ENCODE peak calls at places on chromosomes 6 and 20, in seven cellular contexts. B is AG04450, G is lower leg skin, Z is B cell, M is MCF 10A, L is WERI-Rb-1, W is HFFc6. Y is an unnamed sample.

GRCh38 chr6:11367638-11368199 is 135.3 kb upstream of the NEDD9 start:
- DNase-seq in B (no peak), G (no peak), Z (no peak), M (no peak), L (no peak), W (no peak), Y (no peak)

GRCh38 chr6:149168968-149169367 is 148.5 kb upstream of the TAB2 start:
- DNase-seq in B (no peak), G (no peak), Z (no peak), M (no peak), L (peak), W (no peak), Y (no peak)

GRCh38 chr20:18287546-18287914 is 797 bp upstream of the ZNF133 start:
- DNase-seq in B (no peak), G (no peak), Z (no peak), M (no peak), L (peak), W (no peak), Y (no peak)

GRCh38 chr6:17867880-17868279 is 119.6 kb downstream of the KIF13A start:
- DNase-seq in B (no peak), G (no peak), Z (no peak), M (peak), L (peak), W (peak), Y (peak)

GRCh38 chr6:48075181-48075580 is 35.8 kb downstream of the PTCHD4 start:
- DNase-seq in B (no peak), G (no peak), Z (no peak), M (no peak), L (no peak), W (no peak), Y (no peak)

GRCh38 chr6:25369450-25370086 is 90.4 kb downstream of the CARMIL1 start:
- DNase-seq in B (no peak), G (no peak), Z (no peak), M (peak), L (peak), W (no peak), Y (peak)

GRCh38 chr6:2688416-2689064 is 62.2 kb downstream of the MYLK4 start:
- DNase-seq in B (peak), G (no peak), Z (no peak), M (peak), L (no peak), W (peak), Y (peak)

GRCh38 chr20:24986436-24987015 is 6.0 kb downstream of the APMAP start:
- DNase-seq in B (no peak), G (peak), Z (no peak), M (no peak), L (no peak), W (no peak), Y (no peak)

GRCh38 chr20:47256665-47257236 is 99.7 kb downstream of the ZMYND8 start:
- DNase-seq in B (peak), G (no peak), Z (no peak), M (no peak), L (no peak), W (peak), Y (no peak)

GRCh38 chr6:112061605-112062004 is 7.7 kb downstream of the CCN6 start:
- DNase-seq in B (no peak), G (no peak), Z (no peak), M (no peak), L (no peak), W (peak), Y (no peak)

GRCh38 chr20:10807013-10807412 is 133.2 kb upstream of the JAG1 start:
- DNase-seq in B (no peak), G (no peak), Z (no peak), M (no peak), L (no peak), W (no peak), Y (no peak)

GRCh38 chr6:157088841-157089240 is 234.5 kb downstream of the TMEM242 start:
- DNase-seq in B (no peak), G (no peak), Z (no peak), M (no peak), L (no peak), W (no peak), Y (no peak)

GRCh38 chr6:155436981-155437749 is 18.5 kb downstream of the NOX3 start:
- DNase-seq in B (no peak), G (no peak), Z (no peak), M (peak), L (no peak), W (peak), Y (peak)

GRCh38 chr20:10556519-10557083 is 117.2 kb downstream of the JAG1 start:
- DNase-seq in B (no peak), G (no peak), Z (no peak), M (no peak), L (no peak), W (no peak), Y (no peak)

GRCh38 chr20:53387983-53388675 is 205.5 kb downstream of the ZNF217 start:
- DNase-seq in B (no peak), G (no peak), Z (no peak), M (no peak), L (no peak), W (no peak), Y (no peak)

GRCh38 chr20:40960521-40960956 is 68.1 kb upstream of the TOP1 start:
- DNase-seq in B (no peak), G (peak), Z (no peak), M (no peak), L (no peak), W (no peak), Y (no peak)

GRCh38 chr6:25660512-25660911 is 8.5 kb downstream of the SCGN start:
- DNase-seq in B (no peak), G (no peak), Z (no peak), M (peak), L (peak), W (peak), Y (no peak)

GRCh38 chr20:63234693-63235398 is 859 bp upstream of the BIRC7 start:
- DNase-seq in B (no peak), G (no peak), Z (no peak), M (peak), L (peak), W (no peak), Y (no peak)

GRCh38 chr6:5998741-5999687 is 7.7 kb downstream of the NRN1 start:
- DNase-seq in B (no peak), G (peak), Z (no peak), M (no peak), L (peak), W (no peak), Y (no peak)

GRCh38 chr6:109019911-109020310 is 74.7 kb downstream of the SESN1 start:
- DNase-seq in B (no peak), G (no peak), Z (no peak), M (no peak), L (no peak), W (no peak), Y (no peak)

GRCh38 chr6:14674458-14674857 is 556.9 kb downstream of the CD83 start:
- DNase-seq in B (no peak), G (no peak), Z (no peak), M (no peak), L (no peak), W (no peak), Y (no peak)

GRCh38 chr6:116376149-116376548 is 5.4 kb downstream of the DSE start:
- DNase-seq in B (no peak), G (no peak), Z (no peak), M (peak), L (no peak), W (no peak), Y (no peak)

GRCh38 chr6:77403424-77403823 is 59.9 kb downstream of the HTR1B start:
- DNase-seq in B (no peak), G (no peak), Z (no peak), M (peak), L (no peak), W (peak), Y (peak)

GRCh38 chr20:19921349-19921793 is 95.8 kb upstream of the NAA20 start:
- DNase-seq in B (no peak), G (no peak), Z (no peak), M (no peak), L (no peak), W (no peak), Y (no peak)

GRCh38 chr20:3777726-3778629 is 3.3 kb downstream of the SPEF1 start:
- DNase-seq in B (no peak), G (peak), Z (peak), M (no peak), L (peak), W (peak), Y (no peak)

GRCh38 chr6:128235556-128235955 is 284.8 kb downstream of the PTPRK start:
- DNase-seq in B (no peak), G (no peak), Z (no peak), M (peak), L (no peak), W (no peak), Y (no peak)

GRCh38 chr20:58566981-58567380 is 51.8 kb upstream of the APCDD1L start:
- DNase-seq in B (no peak), G (no peak), Z (no peak), M (no peak), L (no peak), W (no peak), Y (no peak)

GRCh38 chr20:14566505-14566904 is 229.1 kb upstream of the FLRT3 start:
- DNase-seq in B (no peak), G (no peak), Z (no peak), M (no peak), L (no peak), W (no peak), Y (no peak)

GRCh38 chr20:14562976-14563375 is 225.6 kb upstream of the FLRT3 start:
- DNase-seq in B (no peak), G (no peak), Z (no peak), M (no peak), L (no peak), W (no peak), Y (no peak)

GRCh38 chr20:14556206-14556605 is 218.8 kb upstream of the FLRT3 start:
- DNase-seq in B (no peak), G (no peak), Z (no peak), M (no peak), L (no peak), W (no peak), Y (no peak)

GRCh38 chr20:14561733-14562132 is 224.3 kb upstream of the FLRT3 start:
- DNase-seq in B (peak), G (no peak), Z (no peak), M (no peak), L (no peak), W (no peak), Y (no peak)
- TF ChIP-seq CTCF in B (peak), G (no peak), Z (no peak), M (no peak), L (no peak), W (no peak), Y (no peak)

DNA sequence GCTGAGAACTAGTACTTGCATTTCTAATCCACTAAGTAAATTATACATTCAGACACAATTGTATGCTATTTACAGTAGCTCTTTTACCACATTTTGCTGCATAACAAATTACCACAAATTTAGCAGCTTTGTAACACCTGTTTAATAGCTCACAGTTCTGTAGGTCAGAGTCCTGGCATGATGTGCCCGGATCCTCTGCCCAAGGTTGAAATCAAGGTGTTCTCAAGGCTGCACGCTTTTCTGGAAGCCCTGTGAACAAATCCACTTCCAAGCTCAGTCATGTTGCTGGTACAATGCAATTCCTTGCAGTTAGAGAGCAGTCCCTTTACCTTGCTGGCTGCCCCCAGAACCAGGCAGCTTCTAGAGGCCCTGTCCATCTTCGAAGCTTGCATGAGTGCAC is 716.0 kb downstream of the HACE1 start:
- DNase-seq in B (no peak), G (no peak), Z (no peak), M (no peak), L (no peak), W (no peak), Y (no peak)
- TF ChIP-seq CTCF in B (no peak), G (no peak), Z (no peak), M (no peak), L (no peak), W (no peak), Y (no peak)

DNA sequence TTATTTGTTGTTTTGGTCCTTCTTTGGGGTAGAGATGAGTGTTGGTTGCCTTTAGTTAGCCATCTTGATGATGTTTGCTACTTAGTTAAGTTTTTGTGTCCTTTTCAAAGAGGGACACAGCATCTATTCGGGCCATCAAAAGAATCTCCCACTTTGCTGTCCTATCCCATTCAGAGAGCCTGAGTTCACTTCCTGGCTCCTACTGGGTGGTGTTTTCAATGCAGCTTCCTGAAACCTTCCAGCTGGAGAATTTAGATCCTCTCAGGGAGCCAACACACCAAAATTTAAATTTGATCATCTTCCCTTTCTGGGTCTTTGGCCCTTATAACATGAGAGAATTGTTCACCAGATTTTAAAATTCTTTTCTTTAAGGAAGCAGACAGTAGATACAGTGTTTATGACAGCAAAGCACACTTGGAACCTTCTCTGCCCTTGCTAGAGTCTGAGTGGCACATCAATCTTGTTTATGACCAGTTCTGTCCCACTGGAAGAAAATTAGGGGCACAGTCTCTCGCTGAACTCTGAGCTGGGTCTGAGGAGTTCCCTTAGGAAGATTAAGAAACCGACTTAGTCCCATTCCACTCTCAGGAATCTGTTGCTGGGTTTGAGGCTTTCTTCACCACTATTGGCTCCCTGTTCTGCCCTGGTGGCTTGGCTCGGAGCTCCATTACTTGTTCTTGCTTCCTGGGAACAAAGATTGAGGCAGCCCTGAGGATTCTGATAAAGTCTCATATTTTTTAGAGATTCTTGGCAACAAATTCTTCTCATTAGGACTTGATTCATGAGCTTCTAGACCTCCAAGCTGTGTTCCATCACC is 115.5 kb downstream of the CCDC170 start:
- DNase-seq in B (no peak), G (no peak), Z (no peak), M (no peak), L (no peak), W (no peak), Y (no peak)
- TF ChIP-seq CTCF in B (no peak), G (no peak), Z (no peak), M (no peak), L (no peak), W (no peak), Y (no peak)

GRCh38 chr6:37538107-37538506 is 38.4 kb upstream of the CCDC167 start:
- DNase-seq in B (no peak), G (no peak), Z (no peak), M (peak), L (peak), W (no peak), Y (no peak)
- TF ChIP-seq CTCF in B (peak), G (no peak), Z (no peak), M (peak), L (peak), W (peak), Y (peak)

DNA sequence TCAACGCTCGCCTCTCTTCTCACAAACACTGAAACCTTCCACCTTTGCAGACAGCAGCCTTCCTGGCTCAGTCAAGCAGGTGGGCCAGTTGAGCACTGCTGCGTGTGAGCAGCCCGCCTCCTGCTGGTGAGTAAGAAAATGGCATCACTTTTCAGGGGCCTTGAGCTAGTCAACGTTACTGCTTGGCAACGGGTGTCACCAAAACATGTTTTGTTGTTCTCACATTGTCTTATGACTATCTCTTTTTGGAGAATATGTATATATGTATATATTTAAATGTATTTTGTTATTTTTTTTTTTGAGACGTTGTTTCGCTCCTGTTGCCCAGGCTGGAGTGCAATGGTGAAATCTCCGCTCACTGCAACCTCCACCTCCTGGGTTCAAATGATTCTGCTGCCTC is 97.0 kb upstream of the AGPAT4 start:
- DNase-seq in B (peak), G (no peak), Z (peak), M (peak), L (peak), W (peak), Y (peak)
- TF ChIP-seq CTCF in B (peak), G (no peak), Z (peak), M (peak), L (peak), W (peak), Y (peak)

GRCh38 chr20:62120990-62121775 is 1.1 kb upstream of the LSM14B start:
- DNase-seq in B (no peak), G (peak), Z (no peak), M (no peak), L (peak), W (peak), Y (no peak)

GRCh38 chr20:62122659-62123449 is 579 bp downstream of the LSM14B start:
- DNase-seq in B (no peak), G (peak), Z (peak), M (peak), L (peak), W (no peak), Y (no peak)

GRCh38 chr20:62121776-62122658 is at the start of gene LSM14B:
- DNase-seq in B (peak), G (peak), Z (peak), M (peak), L (peak), W (peak), Y (peak)

GRCh38 chr20:62126141-62126540 is 3.9 kb downstream of the LSM14B start:
- DNase-seq in B (no peak), G (no peak), Z (no peak), M (no peak), L (no peak), W (no peak), Y (no peak)

GRCh38 chr20:62123450-62124118 is 1.3 kb downstream of the LSM14B start:
- DNase-seq in B (no peak), G (no peak), Z (no peak), M (no peak), L (no peak), W (peak), Y (no peak)
- TF ChIP-seq CTCF in B (peak), G (no peak), Z (no peak), M (no peak), L (no peak), W (peak), Y (peak)

GRCh38 chr6:42561986-42562385 is 1.8 kb upstream of the UBR2 start:
- DNase-seq in B (no peak), G (no peak), Z (no peak), M (no peak), L (no peak), W (no peak), Y (no peak)

GRCh38 chr6:42562788-42563187 is 1.0 kb upstream of the UBR2 start:
- DNase-seq in B (no peak), G (no peak), Z (no peak), M (no peak), L (no peak), W (no peak), Y (no peak)

GRCh38 chr6:42564496-42564890 is 664 bp downstream of the UBR2 start:
- DNase-seq in B (no peak), G (no peak), Z (no peak), M (no peak), L (no peak), W (no peak), Y (no peak)

GRCh38 chr6:42566614-42567208 is 2.9 kb downstream of the UBR2 start:
- DNase-seq in B (no peak), G (no peak), Z (no peak), M (no peak), L (no peak), W (no peak), Y (no peak)

DNA sequence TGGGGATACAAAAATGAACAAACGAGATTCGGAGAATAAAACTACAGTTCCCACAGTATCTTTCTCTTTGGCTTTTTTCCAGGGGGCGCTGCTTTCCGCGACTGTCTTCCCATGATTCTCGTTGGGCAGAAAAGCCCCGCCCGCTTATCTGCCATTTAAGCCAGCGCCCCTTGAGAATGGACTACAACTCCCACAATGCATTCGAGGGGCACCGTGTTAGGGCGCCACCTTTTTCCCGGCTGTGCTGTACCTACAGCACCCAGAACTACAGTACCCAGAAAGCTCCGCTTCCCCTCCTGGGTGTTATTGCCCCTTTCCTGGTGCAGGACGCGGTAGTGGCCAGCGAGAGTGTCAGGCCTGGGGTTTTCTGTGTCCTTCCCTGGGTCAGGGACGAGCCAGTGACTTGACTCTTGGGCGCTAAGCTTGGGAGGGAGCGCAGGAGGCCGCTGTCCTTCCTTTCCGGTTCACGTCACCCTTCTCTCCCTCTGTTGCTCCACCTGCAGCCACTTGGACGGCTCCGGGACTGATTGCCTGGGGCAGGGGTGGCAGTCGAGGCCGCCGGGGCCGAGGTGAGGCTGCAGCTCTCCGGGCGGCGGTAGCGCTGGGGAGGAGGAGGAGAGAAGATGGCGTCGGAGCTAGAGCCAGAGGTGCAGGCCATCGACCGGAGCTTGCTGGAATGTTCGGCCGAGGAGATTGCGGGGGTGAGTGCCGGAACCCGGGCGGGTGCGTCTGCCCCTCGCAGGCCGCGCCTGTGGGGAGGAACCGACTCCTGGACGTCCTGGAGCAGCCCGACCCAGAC is at the start of gene UBR2:
- DNase-seq in B (peak), G (peak), Z (peak), M (peak), L (peak), W (peak), Y (peak)
- TF ChIP-seq CTCF in B (no peak), G (no peak), Z (peak), M (no peak), L (peak), W (peak), Y (peak)

Y was measured in retinal pigment epithelial cell.